ENCODE peak calls at places on chromosome 1, in nine cellular contexts. W, I, D, Z, X, J, N, S and A are unnamed samples.

GRCh38 chr1:38005195-38006007 is at the start of gene FHL3:
- DNase-seq in W (no peak), I (peak), D (peak), Z (peak), X (no peak), J (peak), N (peak), S (peak), A (peak)

GRCh38 chr1:43545686-43546387 is 15.2 kb downstream of the PTPRF start:
- DNase-seq in W (no peak), I (peak), D (peak), Z (peak), X (peak), J (peak), N (peak), S (no peak), A (peak)

GRCh38 chr1:9822897-9823692 is 670 bp downstream of the CLSTN1 start:
- DNase-seq in W (peak), I (no peak), D (peak), Z (no peak), X (peak), J (peak), N (peak), S (no peak), A (peak)

GRCh38 chr1:28917757-28918118 is 3.4 kb downstream of the EPB41 start:
- DNase-seq in W (no peak), I (no peak), D (no peak), Z (no peak), X (no peak), J (no peak), N (no peak), S (no peak), A (no peak)

GRCh38 chr1:29360768-29361167 is 124.4 kb downstream of the PTPRU start:
- DNase-seq in W (no peak), I (peak), D (no peak), Z (no peak), X (no peak), J (no peak), N (no peak), S (no peak), A (no peak)

GRCh38 chr1:198326915-198327314 is 170.1 kb downstream of the NEK7 start:
- DNase-seq in W (no peak), I (no peak), D (no peak), Z (no peak), X (no peak), J (no peak), N (no peak), S (no peak), A (no peak)

GRCh38 chr1:232713785-232714184 is 83.9 kb upstream of the SIPA1L2 start:
- DNase-seq in W (no peak), I (no peak), D (no peak), Z (no peak), X (no peak), J (no peak), N (no peak), S (no peak), A (no peak)

GRCh38 chr1:89546934-89547562 is 22.4 kb downstream of the LRRC8B start:
- DNase-seq in W (no peak), I (no peak), D (no peak), Z (no peak), X (no peak), J (no peak), N (no peak), S (no peak), A (no peak)

GRCh38 chr1:205355054-205355453 is 1.7 kb downstream of the KLHDC8A start:
- DNase-seq in W (no peak), I (no peak), D (no peak), Z (peak), X (no peak), J (no peak), N (no peak), S (no peak), A (no peak)
- H3K27ac ChIP-seq in W (no peak), I (no peak), D (no peak), Z (no peak), X (no peak), J (no peak), N (no peak), S (no peak), A (no peak)

GRCh38 chr1:226722901-226723639 is 16.0 kb downstream of the ITPKB start:
- DNase-seq in W (no peak), I (no peak), D (no peak), Z (no peak), X (no peak), J (no peak), N (no peak), S (no peak), A (no peak)
- H3K27ac ChIP-seq in W (no peak), I (no peak), D (no peak), Z (peak), X (no peak), J (no peak), N (peak), S (no peak), A (peak)

DNA sequence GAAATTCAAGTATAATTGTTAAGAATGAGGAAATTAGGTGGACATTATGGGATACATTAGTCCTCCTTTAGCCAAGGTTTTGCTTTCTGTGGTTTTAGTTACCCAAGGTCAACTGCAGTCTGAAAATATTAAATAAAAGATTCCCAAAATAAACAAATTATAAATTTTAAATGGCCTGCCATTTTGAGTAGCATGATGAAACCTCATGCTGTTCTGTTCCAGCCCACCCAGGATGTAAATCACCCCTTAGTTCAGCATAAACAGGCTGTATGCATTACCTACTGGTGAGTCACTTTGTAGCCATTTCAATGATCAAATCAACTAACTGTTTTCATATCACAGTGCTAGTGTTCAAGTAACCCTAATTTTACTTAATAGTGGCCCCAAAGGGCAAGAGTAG is 132.5 kb upstream of the LYPLAL1 start:
- DNase-seq in W (peak), I (no peak), D (no peak), Z (no peak), X (no peak), J (no peak), N (no peak), S (no peak), A (no peak)
- H3K27ac ChIP-seq in W (peak), I (no peak), D (no peak), Z (no peak), X (no peak), J (peak), N (no peak), S (no peak), A (no peak)

GRCh38 chr1:205593967-205594366 is 37.8 kb downstream of the ELK4 start:
- DNase-seq in W (no peak), I (no peak), D (no peak), Z (no peak), X (no peak), J (no peak), N (no peak), S (no peak), A (no peak)
- H3K27ac ChIP-seq in W (no peak), I (no peak), D (no peak), Z (peak), X (no peak), J (no peak), N (no peak), S (peak), A (peak)

GRCh38 chr1:244654284-244655038 is 1.5 kb downstream of the DESI2 start:
- DNase-seq in W (peak), I (no peak), D (no peak), Z (no peak), X (no peak), J (no peak), N (no peak), S (no peak), A (no peak)
- H3K27ac ChIP-seq in W (no peak), I (no peak), D (peak), Z (no peak), X (peak), J (peak), N (no peak), S (peak), A (no peak)